ENCODE peak calls at places on chromosomes 3 and 15, in seven cellular contexts. A is posterior vena cava, Z is fibroblast of lung, M is KBM-7, N is prostate gland, Q is retinal pigment epithelial cell, T is left ventricle myocardium inferior. G is an unnamed sample.

GRCh38 chr15:67183443-67184169 is 70.9 kb downstream of the AAGAB start:
- DNase-seq in N (no peak), A (no peak), Z (peak), M (no peak), T (no peak), Q (no peak), G (no peak)

GRCh38 chr3:30893678-30894325 is 659 bp downstream of the GADL1 start:
- DNase-seq in M (peak), Q (no peak), N (no peak), A (no peak), T (no peak), Z (no peak), G (no peak)

GRCh38 chr15:86756688-86757087 is 677.0 kb downstream of the AGBL1 start:
- DNase-seq in N (no peak), T (no peak), Q (no peak), M (no peak), A (no peak), Z (no peak), G (no peak)

GRCh38 chr15:38854506-38854905 is 289.9 kb upstream of the RASGRP1 start:
- DNase-seq in A (no peak), Z (no peak), N (no peak), M (no peak), Q (no peak), T (no peak), G (no peak)

GRCh38 chr3:14477311-14477935 is 62.7 kb downstream of the GRIP2 start:
- DNase-seq in A (peak), M (no peak), N (no peak), Q (no peak), T (no peak), Z (no peak), G (peak)

GRCh38 chr3:139338405-139338804 is 5.4 kb upstream of the MRPS22 start:
- DNase-seq in T (no peak), N (no peak), M (no peak), Q (no peak), A (no peak), Z (no peak), G (no peak)

GRCh38 chr3:130705501-130705900 is 41.1 kb downstream of the PIK3R4 start:
- DNase-seq in Z (no peak), M (no peak), Q (no peak), N (no peak), T (no peak), A (no peak), G (no peak)

GRCh38 chr3:47362704-47363103 is 18.1 kb upstream of the PTPN23 start:
- DNase-seq in Z (no peak), A (peak), T (no peak), Q (no peak), M (peak), N (no peak), G (no peak)

GRCh38 chr15:29522373-29523276 is 253.0 kb upstream of the NSMCE3 start:
- DNase-seq in A (no peak), N (no peak), M (no peak), T (no peak), Z (no peak), Q (no peak), G (no peak)

GRCh38 chr3:4376499-4376898 is 73.3 kb downstream of the SETMAR start:
- DNase-seq in T (no peak), Z (peak), A (no peak), Q (no peak), N (no peak), M (no peak), G (no peak)

GRCh38 chr15:54640874-54641273 is 555.9 kb downstream of the RSL24D1 start:
- DNase-seq in Q (no peak), A (no peak), Z (no peak), T (no peak), M (no peak), N (no peak), G (no peak)

GRCh38 chr15:51759557-51760070 is 8.2 kb downstream of the TMOD2 start:
- DNase-seq in Q (peak), A (no peak), T (peak), M (peak), Z (peak), N (no peak), G (peak)

GRCh38 chr15:90083954-90084607 is 18.2 kb downstream of the IDH2 start:
- DNase-seq in N (no peak), T (no peak), Z (no peak), M (no peak), A (no peak), Q (no peak), G (no peak)

GRCh38 chr3:31132132-31132769 is 237.8 kb upstream of the GADL1 start:
- DNase-seq in T (no peak), A (no peak), Q (peak), N (no peak), M (peak), Z (peak), G (no peak)

GRCh38 chr15:55654541-55654940 is 66.4 kb upstream of the PYGO1 start:
- DNase-seq in T (no peak), N (no peak), A (no peak), M (no peak), Z (peak), Q (no peak), G (no peak)

GRCh38 chr15:67144609-67145306 is 79.4 kb downstream of the SMAD3 start:
- DNase-seq in M (no peak), Z (peak), T (no peak), A (peak), N (no peak), Q (peak), G (no peak)

GRCh38 chr15:77856718-77857346 is 220.7 kb downstream of the TBC1D2B start:
- DNase-seq in Z (no peak), Q (no peak), A (no peak), T (no peak), M (no peak), N (no peak), G (peak)

GRCh38 chr15:71447328-71448250 is 332.3 kb downstream of the THSD4 start:
- DNase-seq in Z (peak), T (no peak), Q (peak), M (no peak), N (peak), A (no peak), G (no peak)

GRCh38 chr3:184223946-184224345 is 5.4 kb upstream of the VWA5B2 start:
- DNase-seq in N (no peak), Q (no peak), A (no peak), T (no peak), M (no peak), Z (no peak), G (no peak)

GRCh38 chr3:63864008-63864871 is 573 bp downstream of the ATXN7 start:
- DNase-seq in A (peak), Q (no peak), N (peak), M (peak), Z (no peak), T (peak), G (peak)

GRCh38 chr15:45402955-45403892 is 24.9 kb upstream of the GATM start:
- DNase-seq in N (no peak), T (peak), M (peak), A (peak), Q (no peak), Z (peak), G (peak)

GRCh38 chr15:52730163-52730562 is 51.0 kb upstream of the ATOSA start:
- DNase-seq in Q (no peak), T (no peak), M (peak), Z (peak), A (no peak), N (no peak), G (no peak)

GRCh38 chr3:105232536-105232935 is 134.2 kb upstream of the ALCAM start:
- DNase-seq in T (no peak), Q (no peak), M (no peak), N (no peak), A (no peak), Z (no peak), G (no peak)

GRCh38 chr15:68310178-68310810 is 32.7 kb downstream of the FEM1B start:
- DNase-seq in M (no peak), T (peak), N (no peak), A (no peak), Q (no peak), Z (no peak), G (no peak)

GRCh38 chr15:40248006-40248783 is 9.3 kb downstream of the PAK6 start:
- DNase-seq in T (peak), A (peak), Q (no peak), N (no peak), Z (no peak), M (no peak), G (peak)

GRCh38 chr15:65212097-65212496 is 824 bp upstream of the CILP start:
- DNase-seq in Q (no peak), M (peak), N (no peak), A (no peak), T (no peak), Z (no peak), G (no peak)

GRCh38 chr15:83285979-83286553 is 1.6 kb upstream of the BNC1 start:
- DNase-seq in Q (no peak), M (no peak), Z (peak), A (no peak), T (no peak), N (no peak), G (no peak)

GRCh38 chr15:75154461-75155062 is 47.1 kb upstream of the C15orf39 start:
- DNase-seq in Z (no peak), T (no peak), N (no peak), A (no peak), M (no peak), Q (no peak), G (no peak)

GRCh38 chr3:29255854-29256696 is 24.8 kb upstream of the RBMS3 start:
- DNase-seq in T (no peak), M (no peak), A (no peak), N (no peak), Q (no peak), Z (peak), G (no peak)

GRCh38 chr15:40847225-40847961 is 3.5 kb downstream of the SPINT1 start:
- DNase-seq in T (peak), Z (peak), A (peak), M (peak), Q (no peak), N (peak), G (peak)

GRCh38 chr3:18499256-18499655 is 74.1 kb upstream of the SATB1 start:
- DNase-seq in M (peak), A (no peak), Z (no peak), Q (no peak), N (no peak), T (no peak), G (no peak)

GRCh38 chr3:88030200-88030599 is 28.6 kb downstream of the CGGBP1 start:
- DNase-seq in M (no peak), Z (no peak), A (no peak), Q (no peak), N (no peak), T (no peak), G (no peak)

GRCh38 chr3:127820221-127820870 is 2.0 kb downstream of the MGLL start:
- DNase-seq in N (no peak), T (no peak), Q (no peak), M (no peak), Z (peak), A (no peak), G (no peak)

GRCh38 chr3:182414586-182414985 is 378.7 kb upstream of the ATP11B start:
- DNase-seq in A (no peak), Q (no peak), T (no peak), N (no peak), M (no peak), Z (no peak), G (no peak)

GRCh38 chr3:136862953-136863352 is 945 bp downstream of the NCK1 start:
- DNase-seq in N (no peak), M (no peak), Z (no peak), A (no peak), Q (no peak), T (no peak), G (no peak)

G was measured in aorta.